ENCODE peak calls at places on chromosomes 6 and 20, in eight cellular contexts. Z is ovary; A is astrocyte of the spinal cord; K is fibroblast of lung; U is neural progenitor cell; P is CD4-positive, CD25-positive, alpha-beta regulatory T cell; V is dorsolateral prefrontal cortex; E is heart left ventricle. F is an unnamed sample.

GRCh38 chr6:4350571-4351505 is 215.5 kb upstream of the ECI2 start:
- DNase-seq in Z (no peak), A (peak; percentile 38), K (peak; percentile 55), U (no peak), P (no peak), V (no peak), E (no peak), F (no peak)

GRCh38 chr6:106918128-106918527 is 56.4 kb downstream of the CD24 start:
- DNase-seq in Z (no peak), A (no peak), K (no peak), U (no peak), P (no peak), V (no peak), E (no peak), F (no peak)

GRCh38 chr6:51910846-51911245 is 176.6 kb downstream of the PKHD1 start:
- DNase-seq in Z (no peak), A (no peak), K (no peak), U (no peak), P (no peak), V (no peak), E (no peak), F (no peak)

GRCh38 chr6:36595168-36595818 is 1.1 kb downstream of the SRSF3 start:
- DNase-seq in Z (peak; percentile 39), A (peak; percentile 59), K (peak; percentile 54), U (peak; percentile 43), P (peak; percentile 42), V (no peak), E (no peak), F (no peak)

GRCh38 chr20:24568842-24569241 is 99.4 kb downstream of the SYNDIG1 start:
- DNase-seq in Z (no peak), A (no peak), K (no peak), U (no peak), P (no peak), V (no peak), E (no peak), F (no peak)

GRCh38 chr6:17012421-17013225 is 89.2 kb upstream of the STMND1 start:
- DNase-seq in Z (no peak), A (peak; percentile 36), K (peak; percentile 63), U (peak; percentile 54), P (no peak), V (peak; percentile 42), E (no peak), F (no peak)

GRCh38 chr20:45343867-45344721 is 4.1 kb downstream of the SDC4 start:
- DNase-seq in Z (no peak), A (peak; percentile 87), K (peak; percentile 93), U (no peak), P (no peak), V (no peak), E (no peak), F (no peak)

GRCh38 chr6:109349419-109349987 is 32.8 kb downstream of the CD164 start:
- DNase-seq in Z (no peak), A (peak; percentile 52), K (peak; percentile 67), U (no peak), P (no peak), V (no peak), E (no peak), F (peak; percentile 30)

GRCh38 chr6:119207973-119208725 is 129.7 kb upstream of the FAM184A start:
- DNase-seq in Z (no peak), A (peak; percentile 89), K (peak; percentile 71), U (no peak), P (no peak), V (no peak), E (no peak), F (no peak)

GRCh38 chr6:90074161-90074560 is 179.9 kb downstream of the GJA10 start:
- DNase-seq in Z (no peak), A (no peak), K (peak; percentile 51), U (peak; percentile 37), P (no peak), V (peak; percentile 46), E (no peak), F (no peak)

GRCh38 chr20:47019106-47019824 is 124.6 kb downstream of the EYA2 start:
- DNase-seq in Z (no peak), A (peak; percentile 36), K (peak; percentile 47), U (no peak), P (no peak), V (no peak), E (no peak), F (no peak)

GRCh38 chr6:19142236-19142635 is 694.9 kb upstream of the ID4 start:
- DNase-seq in Z (no peak), A (no peak), K (no peak), U (no peak), P (no peak), V (no peak), E (no peak), F (no peak)
- H3K4me3 ChIP-seq in Z (no peak overlapping the region), A (no peak overlapping the region), K (no peak overlapping the region), U (no peak overlapping the region), P (no peak overlapping the region), V (no peak overlapping the region), E (no peak overlapping the region), F (no peak overlapping the region)

GRCh38 chr20:23453944-23454543 is 1.4 kb upstream of the CST11 start:
- DNase-seq in Z (no peak), A (no peak), K (no peak), U (no peak), P (no peak), V (no peak), E (no peak), F (no peak)
- H3K4me3 ChIP-seq in Z (no peak overlapping the region), A (no peak overlapping the region), K (no peak overlapping the region), U (no peak overlapping the region), P (no peak overlapping the region), V (no peak overlapping the region), E (no peak overlapping the region), F (no peak overlapping the region)

GRCh38 chr6:77650098-77650663 is 2.7 kb upstream of the MEI4 start:
- DNase-seq in Z (no peak), A (peak; percentile 15), K (peak; percentile 1), U (peak; percentile 93), P (no peak), V (no peak), E (peak; percentile 59), F (no peak)
- H3K4me3 ChIP-seq in Z (no peak overlapping the region), A (peak overlapping the region; percentile 13), K (no peak overlapping the region), U (peak overlapping the region; percentile 47), P (no peak overlapping the region), V (peak overlapping the region; percentile 0), E (peak overlapping the region; percentile 45), F (no peak overlapping the region)

DNA sequence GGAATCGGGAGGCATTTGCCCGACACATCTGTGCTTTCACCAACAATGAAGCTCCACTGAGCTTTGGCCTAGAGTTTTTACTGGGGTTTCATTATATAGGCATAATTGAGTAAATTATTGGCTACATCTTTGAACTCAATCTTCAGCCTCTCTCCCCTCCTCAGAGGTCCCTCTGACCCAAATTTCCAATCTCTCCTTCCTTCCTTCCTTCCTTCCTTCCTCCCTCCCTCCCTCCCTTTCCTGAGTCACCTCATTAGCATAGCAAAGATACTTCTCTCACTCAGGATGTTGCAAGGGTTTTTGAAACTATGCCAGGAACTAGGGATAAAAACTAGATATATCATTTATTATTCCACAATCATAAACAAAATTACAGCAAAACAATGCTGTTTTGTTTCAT is 238.2 kb upstream of the PRND start:
- DNase-seq in Z (no peak), A (peak; percentile 43), K (peak; percentile 46), U (no peak), P (no peak), V (no peak), E (no peak), F (no peak)
- H3K4me3 ChIP-seq in Z (no peak overlapping the region), A (no peak overlapping the region), K (no peak overlapping the region), U (no peak overlapping the region), P (no peak overlapping the region), V (no peak overlapping the region), E (no peak overlapping the region), F (no peak overlapping the region)

F was measured in Jurkat, Clone E6-1.